ENCODE peak calls at places on chromosomes 6 and 20, in eight cellular contexts. One of them, this sample, is unnamed.

GRCh38 chr20:13101701-13102100 is 92.9 kb downstream of the SPTLC3 start:
- DNase-seq in pancreas: no peak
- DNase-seq in CD8-positive, alpha-beta T cell: no peak
- DNase-seq in heart left ventricle: no peak
- DNase-seq in neural progenitor cell: no peak
- DNase-seq in suprapubic skin: no peak
- DNase-seq in fibroblast of lung: peak; percentile 47
- DNase-seq in GM23248: peak; percentile 60
- DNase-seq in this sample: no peak

GRCh38 chr20:50968289-50968688 is 9.7 kb downstream of the MOCS3 start:
- DNase-seq in suprapubic skin: no peak
- DNase-seq in CD8-positive, alpha-beta T cell: no peak
- DNase-seq in GM23248: no peak
- DNase-seq in neural progenitor cell: peak; percentile 24
- DNase-seq in fibroblast of lung: no peak
- DNase-seq in heart left ventricle: no peak
- DNase-seq in pancreas: no peak
- DNase-seq in this sample: no peak

GRCh38 chr6:51536728-51537127 is 550.7 kb downstream of the PKHD1 start:
- DNase-seq in fibroblast of lung: no peak
- DNase-seq in neural progenitor cell: no peak
- DNase-seq in suprapubic skin: no peak
- DNase-seq in pancreas: no peak
- DNase-seq in CD8-positive, alpha-beta T cell: no peak
- DNase-seq in GM23248: no peak
- DNase-seq in heart left ventricle: no peak
- DNase-seq in this sample: no peak

GRCh38 chr20:4158466-4159050 is 143.2 kb upstream of the RNF24 start:
- DNase-seq in GM23248: peak; percentile 30
- DNase-seq in heart left ventricle: no peak
- DNase-seq in neural progenitor cell: no peak
- DNase-seq in suprapubic skin: no peak
- DNase-seq in fibroblast of lung: no peak
- DNase-seq in pancreas: no peak
- DNase-seq in CD8-positive, alpha-beta T cell: no peak
- DNase-seq in this sample: no peak

GRCh38 chr6:107676002-107676401 is 148.1 kb downstream of the SCML4 start:
- DNase-seq in neural progenitor cell: no peak
- DNase-seq in suprapubic skin: no peak
- DNase-seq in pancreas: no peak
- DNase-seq in GM23248: peak; percentile 79
- DNase-seq in CD8-positive, alpha-beta T cell: no peak
- DNase-seq in fibroblast of lung: no peak
- DNase-seq in heart left ventricle: no peak
- DNase-seq in this sample: no peak

GRCh38 chr6:40563111-40563510 is 24.1 kb downstream of the LRFN2 start:
- DNase-seq in heart left ventricle: no peak
- DNase-seq in CD8-positive, alpha-beta T cell: no peak
- DNase-seq in GM23248: no peak
- DNase-seq in fibroblast of lung: no peak
- DNase-seq in pancreas: no peak
- DNase-seq in suprapubic skin: no peak
- DNase-seq in neural progenitor cell: no peak
- DNase-seq in this sample: no peak

GRCh38 chr6:120553353-120553752 is 780.9 kb downstream of the TBC1D32 start:
- DNase-seq in suprapubic skin: no peak
- DNase-seq in CD8-positive, alpha-beta T cell: no peak
- DNase-seq in neural progenitor cell: no peak
- DNase-seq in heart left ventricle: no peak
- DNase-seq in pancreas: no peak
- DNase-seq in GM23248: no peak
- DNase-seq in fibroblast of lung: no peak
- DNase-seq in this sample: no peak

GRCh38 chr20:24485981-24486380 is 16.6 kb downstream of the SYNDIG1 start:
- DNase-seq in fibroblast of lung: no peak
- DNase-seq in pancreas: no peak
- DNase-seq in CD8-positive, alpha-beta T cell: no peak
- DNase-seq in GM23248: no peak
- DNase-seq in heart left ventricle: no peak
- DNase-seq in suprapubic skin: peak; percentile 45
- DNase-seq in neural progenitor cell: no peak
- DNase-seq in this sample: no peak

GRCh38 chr20:37989601-37990001 is 43.7 kb downstream of the TTI1 start:
- DNase-seq in fibroblast of lung: no peak
- DNase-seq in pancreas: no peak
- DNase-seq in heart left ventricle: no peak
- DNase-seq in GM23248: no peak
- DNase-seq in suprapubic skin: peak; percentile 43
- DNase-seq in CD8-positive, alpha-beta T cell: no peak
- DNase-seq in neural progenitor cell: no peak
- DNase-seq in this sample: no peak

GRCh38 chr20:37990571-37991151 is 42.6 kb downstream of the TTI1 start:
- DNase-seq in GM23248: peak; percentile 94
- DNase-seq in heart left ventricle: peak; percentile 52
- DNase-seq in pancreas: no peak
- DNase-seq in suprapubic skin: peak; percentile 80
- DNase-seq in neural progenitor cell: no peak
- DNase-seq in fibroblast of lung: peak; percentile 91
- DNase-seq in CD8-positive, alpha-beta T cell: peak; percentile 15
- DNase-seq in this sample: peak; percentile 9

GRCh38 chr20:37994512-37994911 is 38.7 kb downstream of the TTI1 start:
- DNase-seq in fibroblast of lung: peak; percentile 60
- DNase-seq in neural progenitor cell: no peak
- DNase-seq in pancreas: no peak
- DNase-seq in GM23248: peak; percentile 18
- DNase-seq in heart left ventricle: no peak
- DNase-seq in CD8-positive, alpha-beta T cell: no peak
- DNase-seq in suprapubic skin: no peak
- DNase-seq in this sample: no peak

GRCh38 chr20:37992802-37993538 is 40.3 kb downstream of the TTI1 start:
- DNase-seq in suprapubic skin: no peak
- DNase-seq in pancreas: no peak
- DNase-seq in CD8-positive, alpha-beta T cell: no peak
- DNase-seq in neural progenitor cell: peak; percentile 47
- DNase-seq in heart left ventricle: peak; percentile 60
- DNase-seq in GM23248: peak; percentile 77
- DNase-seq in fibroblast of lung: peak; percentile 87
- DNase-seq in this sample: no peak

DNA sequence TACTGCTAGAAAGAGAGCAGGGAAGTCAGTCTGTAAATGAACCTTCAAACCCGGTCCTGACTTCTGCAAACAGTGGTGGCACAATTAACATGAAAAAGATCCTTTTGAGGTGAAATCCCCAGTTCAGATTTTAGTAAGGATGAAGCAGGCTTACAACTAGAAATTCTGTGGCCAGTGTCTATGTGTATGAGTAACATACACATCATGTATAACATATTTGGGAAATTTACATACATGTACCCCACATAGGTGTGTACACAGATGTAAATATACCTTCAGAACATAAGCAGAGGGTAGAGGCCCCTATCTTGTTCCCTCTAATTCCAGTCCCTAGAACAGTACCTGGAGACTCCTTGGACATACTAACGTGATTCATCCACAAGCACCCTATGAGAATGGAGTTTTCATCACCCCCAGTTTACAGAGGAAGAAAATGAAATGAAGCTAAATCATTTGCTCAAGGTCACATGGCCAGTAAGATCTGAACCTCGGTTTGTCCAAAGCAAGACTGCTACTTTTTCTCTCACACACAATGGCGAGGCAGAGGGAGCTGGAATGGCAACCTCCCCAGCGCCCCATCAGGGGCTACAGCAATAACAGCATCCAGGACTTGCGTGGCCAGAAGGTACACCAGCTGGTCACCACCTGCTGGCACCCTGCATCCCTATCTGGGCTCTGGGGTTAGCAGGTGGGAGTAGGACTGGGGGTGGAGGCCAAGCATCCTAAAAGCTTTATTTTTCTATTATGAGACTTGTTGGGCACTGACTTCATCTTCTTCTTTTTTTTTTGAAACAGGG is 41.6 kb downstream of the TTI1 start:
- DNase-seq in suprapubic skin: no peak
- DNase-seq in CD8-positive, alpha-beta T cell: no peak
- DNase-seq in GM23248: no peak
- DNase-seq in neural progenitor cell: no peak
- DNase-seq in heart left ventricle: no peak
- DNase-seq in pancreas: no peak
- DNase-seq in fibroblast of lung: no peak
- DNase-seq in this sample: no peak
- H3K36me3 ChIP-seq in suprapubic skin: peaks cover 42% of the 10 kb centered on the region
- H3K36me3 ChIP-seq in CD8-positive, alpha-beta T cell: peaks cover 6% of the 10 kb centered on the region
- H3K36me3 ChIP-seq in GM23248: peaks cover 6% of the 10 kb centered on the region
- H3K36me3 ChIP-seq in neural progenitor cell: no peaks in the 10 kb centered on the region
- H3K36me3 ChIP-seq in heart left ventricle: peaks cover 30% of the 10 kb centered on the region
- H3K36me3 ChIP-seq in pancreas: peaks cover 19% of the 10 kb centered on the region
- H3K36me3 ChIP-seq in fibroblast of lung: peaks cover 6% of the 10 kb centered on the region
- H3K36me3 ChIP-seq in this sample: peaks cover 40% of the 10 kb centered on the region

GRCh38 chr6:46128476-46128875 is 1.3 kb upstream of the ENPP4 start:
- DNase-seq in neural progenitor cell: no peak
- DNase-seq in suprapubic skin: no peak
- DNase-seq in pancreas: no peak
- DNase-seq in GM23248: no peak
- DNase-seq in fibroblast of lung: no peak
- DNase-seq in heart left ventricle: no peak
- DNase-seq in CD8-positive, alpha-beta T cell: no peak
- DNase-seq in this sample: no peak

GRCh38 chr6:46129634-46130505 is at the start of gene ENPP4:
- DNase-seq in GM23248: peak; percentile 80
- DNase-seq in heart left ventricle: peak; percentile 84
- DNase-seq in CD8-positive, alpha-beta T cell: peak; percentile 90
- DNase-seq in pancreas: peak; percentile 90
- DNase-seq in suprapubic skin: peak; percentile 85
- DNase-seq in fibroblast of lung: peak; percentile 77
- DNase-seq in neural progenitor cell: peak; percentile 95
- DNase-seq in this sample: peak; percentile 88

GRCh38 chr6:46129301-46129633 is 522 bp upstream of the ENPP4 start:
- DNase-seq in CD8-positive, alpha-beta T cell: no peak
- DNase-seq in neural progenitor cell: no peak
- DNase-seq in GM23248: no peak
- DNase-seq in pancreas: no peak
- DNase-seq in heart left ventricle: no peak
- DNase-seq in fibroblast of lung: no peak
- DNase-seq in suprapubic skin: no peak
- DNase-seq in this sample: no peak

GRCh38 chr6:46134216-46134615 is 4.4 kb downstream of the ENPP4 start:
- DNase-seq in CD8-positive, alpha-beta T cell: no peak
- DNase-seq in pancreas: no peak
- DNase-seq in neural progenitor cell: peak; percentile 78
- DNase-seq in suprapubic skin: no peak
- DNase-seq in fibroblast of lung: no peak
- DNase-seq in heart left ventricle: no peak
- DNase-seq in GM23248: no peak
- DNase-seq in this sample: no peak

GRCh38 chr6:46130665-46131064 is 876 bp downstream of the ENPP4 start:
- DNase-seq in CD8-positive, alpha-beta T cell: no peak
- DNase-seq in GM23248: peak; percentile 3
- DNase-seq in suprapubic skin: no peak
- DNase-seq in heart left ventricle: no peak
- DNase-seq in fibroblast of lung: no peak
- DNase-seq in pancreas: no peak
- DNase-seq in neural progenitor cell: no peak
- DNase-seq in this sample: no peak
- H3K4me3 ChIP-seq in CD8-positive, alpha-beta T cell: peak overlapping the region; percentile 96
- H3K4me3 ChIP-seq in GM23248: peak overlapping the region; percentile 67
- H3K4me3 ChIP-seq in suprapubic skin: peak overlapping the region; percentile 54
- H3K4me3 ChIP-seq in heart left ventricle: peak overlapping the region; percentile 52
- H3K4me3 ChIP-seq in fibroblast of lung: no peak overlapping the region
- H3K4me3 ChIP-seq in pancreas: peak overlapping the region; percentile 83
- H3K4me3 ChIP-seq in neural progenitor cell: peak overlapping the region; percentile 85
- H3K4me3 ChIP-seq in this sample: peak overlapping the region; percentile 79

GRCh38 chr6:150370112-150370511 is 1.3 kb downstream of the IYD start:
- DNase-seq in suprapubic skin: no peak
- DNase-seq in CD8-positive, alpha-beta T cell: no peak
- DNase-seq in neural progenitor cell: no peak
- DNase-seq in heart left ventricle: no peak
- DNase-seq in pancreas: no peak
- DNase-seq in fibroblast of lung: no peak
- DNase-seq in GM23248: no peak
- DNase-seq in this sample: no peak

GRCh38 chr6:150369408-150369807 is 596 bp downstream of the IYD start:
- DNase-seq in pancreas: no peak
- DNase-seq in heart left ventricle: no peak
- DNase-seq in neural progenitor cell: no peak
- DNase-seq in CD8-positive, alpha-beta T cell: no peak
- DNase-seq in suprapubic skin: no peak
- DNase-seq in fibroblast of lung: no peak
- DNase-seq in GM23248: no peak
- DNase-seq in this sample: no peak

GRCh38 chr6:150371356-150371755 is 2.5 kb downstream of the IYD start:
- DNase-seq in pancreas: no peak
- DNase-seq in GM23248: no peak
- DNase-seq in fibroblast of lung: no peak
- DNase-seq in CD8-positive, alpha-beta T cell: no peak
- DNase-seq in heart left ventricle: no peak
- DNase-seq in neural progenitor cell: no peak
- DNase-seq in suprapubic skin: no peak
- DNase-seq in this sample: no peak

GRCh38 chr6:150373260-150373701 is 4.5 kb downstream of the IYD start:
- DNase-seq in suprapubic skin: no peak
- DNase-seq in CD8-positive, alpha-beta T cell: no peak
- DNase-seq in fibroblast of lung: peak; percentile 38
- DNase-seq in heart left ventricle: no peak
- DNase-seq in neural progenitor cell: no peak
- DNase-seq in GM23248: peak; percentile 93
- DNase-seq in pancreas: no peak
- DNase-seq in this sample: no peak

DNA sequence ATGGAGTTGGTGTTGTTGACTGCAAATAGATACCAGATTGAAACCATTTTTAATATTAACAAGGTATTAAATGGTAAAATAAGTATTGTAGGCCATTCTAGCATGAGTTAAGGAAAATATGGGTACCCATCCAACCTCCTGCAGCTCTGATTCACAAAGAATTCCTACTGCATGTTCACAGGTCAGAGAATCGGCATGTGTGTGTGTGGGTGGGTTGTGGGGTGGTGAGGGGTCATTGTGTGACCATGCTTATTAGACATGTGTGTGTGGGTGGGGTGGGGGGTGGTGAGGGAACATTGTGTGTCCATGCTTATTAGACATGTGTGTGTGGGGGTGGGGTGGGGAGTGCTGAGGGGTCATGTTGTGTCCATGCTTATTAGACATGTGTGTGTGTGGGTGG is 3.2 kb downstream of the IYD start:
- DNase-seq in neural progenitor cell: no peak
- DNase-seq in fibroblast of lung: no peak
- DNase-seq in heart left ventricle: no peak
- DNase-seq in CD8-positive, alpha-beta T cell: no peak
- DNase-seq in pancreas: no peak
- DNase-seq in GM23248: peak; percentile 76
- DNase-seq in suprapubic skin: no peak
- DNase-seq in this sample: no peak
- H3K27ac ChIP-seq in neural progenitor cell: no peak overlapping the region
- H3K27ac ChIP-seq in fibroblast of lung: no peak overlapping the region
- H3K27ac ChIP-seq in heart left ventricle: no peak overlapping the region
- H3K27ac ChIP-seq in CD8-positive, alpha-beta T cell: no peak overlapping the region
- H3K27ac ChIP-seq in pancreas: no peak overlapping the region
- H3K27ac ChIP-seq in GM23248: peak overlapping the region; percentile 83
- H3K27ac ChIP-seq in suprapubic skin: no peak overlapping the region
- H3K27ac ChIP-seq in this sample: no peak overlapping the region

GRCh38 chr20:37523012-37523391 is 2.0 kb downstream of the NNAT start:
- DNase-seq in heart left ventricle: no peak
- DNase-seq in fibroblast of lung: no peak
- DNase-seq in CD8-positive, alpha-beta T cell: no peak
- DNase-seq in GM23248: no peak
- DNase-seq in pancreas: no peak
- DNase-seq in neural progenitor cell: no peak
- DNase-seq in suprapubic skin: no peak
- DNase-seq in this sample: no peak

GRCh38 chr20:37522258-37523011 is 1.4 kb downstream of the NNAT start:
- DNase-seq in pancreas: no peak
- DNase-seq in suprapubic skin: no peak
- DNase-seq in GM23248: no peak
- DNase-seq in fibroblast of lung: peak; percentile 63
- DNase-seq in neural progenitor cell: no peak
- DNase-seq in CD8-positive, alpha-beta T cell: no peak
- DNase-seq in heart left ventricle: peak; percentile 71
- DNase-seq in this sample: no peak

GRCh38 chr20:37519508-37520416 is 1.3 kb upstream of the NNAT start:
- DNase-seq in suprapubic skin: no peak
- DNase-seq in GM23248: no peak
- DNase-seq in neural progenitor cell: peak; percentile 46
- DNase-seq in pancreas: no peak
- DNase-seq in heart left ventricle: no peak
- DNase-seq in CD8-positive, alpha-beta T cell: no peak
- DNase-seq in fibroblast of lung: no peak
- DNase-seq in this sample: no peak

GRCh38 chr20:37520417-37520751 is 666 bp upstream of the NNAT start:
- DNase-seq in suprapubic skin: no peak
- DNase-seq in heart left ventricle: no peak
- DNase-seq in fibroblast of lung: no peak
- DNase-seq in GM23248: no peak
- DNase-seq in CD8-positive, alpha-beta T cell: no peak
- DNase-seq in pancreas: no peak
- DNase-seq in neural progenitor cell: no peak
- DNase-seq in this sample: no peak

DNA sequence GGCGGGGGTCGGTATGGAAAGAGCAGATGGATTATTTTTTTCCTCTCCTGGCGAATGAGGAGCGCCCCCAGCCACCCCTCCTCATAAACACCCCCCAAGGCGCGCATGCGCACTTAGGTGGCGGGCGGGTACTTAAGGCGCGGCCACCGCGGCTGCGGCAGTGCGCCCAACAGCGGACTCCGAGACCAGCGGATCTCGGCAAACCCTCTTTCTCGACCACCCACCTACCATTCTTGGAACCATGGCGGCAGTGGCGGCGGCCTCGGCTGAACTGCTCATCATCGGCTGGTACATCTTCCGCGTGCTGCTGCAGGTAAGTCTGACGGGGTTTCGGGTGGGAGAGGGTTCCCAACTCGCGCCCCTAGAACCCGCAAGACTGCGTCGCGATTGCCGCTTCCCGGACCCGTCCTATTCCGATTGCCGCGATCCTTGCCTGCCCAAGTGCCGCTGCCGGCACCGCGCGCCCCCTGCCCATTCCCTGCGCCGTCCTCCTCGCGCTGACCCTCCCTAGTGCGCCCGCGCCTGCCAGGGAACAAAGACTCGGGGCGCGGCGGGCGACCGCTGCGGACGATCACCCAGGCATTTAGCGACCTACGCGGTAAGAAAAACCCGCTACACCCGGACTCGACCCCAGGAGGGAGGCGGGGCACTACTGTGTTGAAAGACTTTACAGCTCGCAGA is at the start of gene NNAT:
- DNase-seq in suprapubic skin: no peak
- DNase-seq in pancreas: no peak
- DNase-seq in fibroblast of lung: no peak
- DNase-seq in heart left ventricle: no peak
- DNase-seq in CD8-positive, alpha-beta T cell: no peak
- DNase-seq in GM23248: no peak
- DNase-seq in neural progenitor cell: no peak
- DNase-seq in this sample: no peak
- H3K36me3 ChIP-seq in suprapubic skin: peaks cover 12% of the 10 kb centered on the region
- H3K36me3 ChIP-seq in pancreas: peaks cover 7% of the 10 kb centered on the region
- H3K36me3 ChIP-seq in fibroblast of lung: peaks cover 8% of the 10 kb centered on the region
- H3K36me3 ChIP-seq in heart left ventricle: peaks cover 32% of the 10 kb centered on the region
- H3K36me3 ChIP-seq in CD8-positive, alpha-beta T cell: peaks cover 10% of the 10 kb centered on the region
- H3K36me3 ChIP-seq in GM23248: peaks cover 14% of the 10 kb centered on the region
- H3K36me3 ChIP-seq in neural progenitor cell: no peaks in the 10 kb centered on the region
- H3K36me3 ChIP-seq in this sample: peaks cover 13% of the 10 kb centered on the region

This sample was measured in effector memory CD4-positive, alpha-beta T cell.